ENCODE peak calls at places on chromosomes 5 and 9, in eight cellular contexts. G, B, N, U, K, Y, I and J are unnamed samples.
A peak's percentile ranks its signal among the peaks of the same experiment; 100 is the strongest.

GRCh38 chr9:72292184-72292787 is 72.7 kb downstream of the ZFAND5 start:
- DNase-seq in Y (no peak), G (no peak), B (no peak), I (peak; percentile 60), K (no peak), N (no peak), U (no peak), J (no peak)

GRCh38 chr9:1916676-1917075 is 98.5 kb upstream of the SMARCA2 start:
- DNase-seq in K (no peak), B (no peak), I (no peak), N (no peak), Y (no peak), U (no peak), G (no peak), J (no peak)

GRCh38 chr5:16574789-16575785 is 41.7 kb downstream of the RETREG1 start:
- DNase-seq in I (no peak), K (no peak), Y (peak; percentile 73), B (peak; percentile 79), G (no peak), U (no peak), N (no peak), J (no peak)

GRCh38 chr5:178330791-178331404 is 98.3 kb upstream of the PHYKPL start:
- DNase-seq in N (no peak), G (peak; percentile 55), U (no peak), I (no peak), K (peak; percentile 36), B (no peak), Y (peak; percentile 61), J (no peak)

GRCh38 chr5:10655041-10655685 is 91.3 kb downstream of the ANKRD33B start:
- DNase-seq in G (no peak), N (no peak), B (no peak), I (no peak), Y (no peak), K (no peak), U (no peak), J (no peak)

GRCh38 chr9:70409280-70409679 is 5.2 kb downstream of the KLF9 start:
- DNase-seq in B (no peak), Y (no peak), N (no peak), G (no peak), K (no peak), I (no peak), U (no peak), J (no peak)

GRCh38 chr5:73336366-73336765 is 112.2 kb downstream of the FOXD1 start:
- DNase-seq in Y (no peak), U (no peak), N (no peak), B (no peak), K (no peak), I (no peak), G (no peak), J (no peak)

GRCh38 chr9:86046930-86047341 is 52.4 kb downstream of the GOLM1 start:
- DNase-seq in U (no peak), Y (no peak), G (no peak), I (no peak), K (no peak), B (no peak), N (no peak), J (no peak)

GRCh38 chr9:119283118-119283794 is 86.0 kb downstream of the BRINP1 start:
- DNase-seq in N (no peak), I (peak; percentile 37), U (peak; percentile 52), Y (peak; percentile 58), G (no peak), K (peak; percentile 72), B (peak; percentile 89), J (no peak)

GRCh38 chr5:154826-155225 is 36.5 kb upstream of the LRRC14B start:
- DNase-seq in I (no peak), B (no peak), U (peak; percentile 30), K (peak; percentile 37), N (no peak), G (no peak), Y (no peak), J (no peak)

GRCh38 chr5:168334161-168335094 is 43.0 kb downstream of the WWC1 start:
- DNase-seq in K (peak; percentile 80), Y (no peak), B (peak; percentile 95), N (no peak), U (peak; percentile 87), I (peak; percentile 73), G (no peak), J (peak; percentile 17)

GRCh38 chr5:54844905-54845566 is 140.4 kb downstream of the ESM1 start:
- DNase-seq in B (no peak), I (peak; percentile 69), K (no peak), G (no peak), U (no peak), N (peak; percentile 38), Y (no peak), J (peak; percentile 6)

GRCh38 chr9:123604861-123605260 is 248.9 kb downstream of the CRB2 start:
- DNase-seq in B (no peak), U (no peak), K (no peak), G (no peak), N (no peak), I (no peak), Y (no peak), J (no peak)

GRCh38 chr9:109194157-109194556 is 27.1 kb upstream of the FRRS1L start:
- DNase-seq in K (no peak), G (no peak), U (no peak), Y (no peak), I (no peak), B (no peak), N (no peak), J (peak; percentile 35)

GRCh38 chr5:31913796-31914188 is 260.3 kb downstream of the GOLPH3 start:
- DNase-seq in N (no peak), B (no peak), G (no peak), I (no peak), U (no peak), K (no peak), Y (no peak), J (no peak)

GRCh38 chr5:36300927-36301540 is 668 bp downstream of the RANBP3L start:
- DNase-seq in K (no peak), U (no peak), B (no peak), Y (no peak), G (no peak), I (peak; percentile 18), N (no peak), J (no peak)

GRCh38 chr9:76127637-76128036 is 237.2 kb downstream of the PCSK5 start:
- DNase-seq in B (no peak), U (no peak), I (no peak), N (no peak), G (no peak), K (no peak), Y (no peak), J (no peak)

GRCh38 chr5:137649228-137649890 is 86.5 kb downstream of the KLHL3 start:
- DNase-seq in B (no peak), U (no peak), G (no peak), N (no peak), K (no peak), I (peak; percentile 54), Y (no peak), J (no peak)

GRCh38 chr5:125424851-125425250 is 678.4 kb upstream of the ZNF608 start:
- DNase-seq in B (no peak), Y (no peak), K (no peak), N (no peak), U (no peak), G (no peak), I (no peak), J (no peak)

GRCh38 chr5:28084069-28084468 is 1045.7 kb upstream of the CDH9 start:
- DNase-seq in N (no peak), B (peak; percentile 34), K (peak; percentile 59), Y (no peak), G (peak; percentile 48), U (no peak), I (no peak), J (no peak)

GRCh38 chr9:35482071-35482470 is 7.8 kb upstream of the RUSC2 start:
- DNase-seq in G (no peak), Y (no peak), U (no peak), B (no peak), I (no peak), K (no peak), N (no peak), J (no peak)

GRCh38 chr5:148072207-148072606 is 8.4 kb downstream of the SPINK5 start:
- DNase-seq in I (no peak), G (no peak), B (no peak), U (no peak), N (no peak), K (no peak), Y (no peak), J (no peak)
- H3K4me3 ChIP-seq in I (no peak overlapping the region), G (no peak overlapping the region), B (no peak overlapping the region), U (no peak overlapping the region), N (no peak overlapping the region), K (no peak overlapping the region), Y (no peak overlapping the region), J (no peak overlapping the region)

GRCh38 chr9:26888271-26888670 is 4.3 kb downstream of the CAAP1 start:
- DNase-seq in U (no peak), K (no peak), N (no peak), I (no peak), Y (no peak), G (no peak), B (no peak), J (no peak)

GRCh38 chr9:26893030-26893676 is 551 bp upstream of the CAAP1 start:
- DNase-seq in I (no peak), B (no peak), Y (no peak), N (no peak), G (no peak), U (no peak), K (no peak), J (peak; percentile 6)

GRCh38 chr9:26892251-26893029 is at the start of gene CAAP1:
- DNase-seq in U (peak; percentile 93), Y (peak; percentile 96), N (peak; percentile 88), I (peak; percentile 97), B (peak; percentile 96), G (peak; percentile 99), K (peak; percentile 98), J (peak; percentile 90)
- H3K4me3 ChIP-seq in U (peak within 1 kb of the TSS; percentile 99), Y (peak within 1 kb of the TSS; percentile 95), N (peak within 1 kb of the TSS; percentile 93), I (peak within 1 kb of the TSS; percentile 78), B (peak within 1 kb of the TSS; percentile 97), G (peak within 1 kb of the TSS; percentile 84), K (peak within 1 kb of the TSS; percentile 93), J (peak within 1 kb of the TSS; percentile 98)

GRCh38 chr9:4986783-4987182 is 1.7 kb downstream of the JAK2 start:
- DNase-seq in G (no peak), B (no peak), I (no peak), K (no peak), U (no peak), N (no peak), Y (no peak), J (no peak)
- H3K4me3 ChIP-seq in G (peak overlapping the region; percentile 98), B (peak overlapping the region; percentile 90), I (peak overlapping the region; percentile 87), K (peak overlapping the region; percentile 52), U (no peak overlapping the region), N (peak overlapping the region; percentile 44), Y (peak overlapping the region; percentile 78), J (peak overlapping the region; percentile 52)

DNA sequence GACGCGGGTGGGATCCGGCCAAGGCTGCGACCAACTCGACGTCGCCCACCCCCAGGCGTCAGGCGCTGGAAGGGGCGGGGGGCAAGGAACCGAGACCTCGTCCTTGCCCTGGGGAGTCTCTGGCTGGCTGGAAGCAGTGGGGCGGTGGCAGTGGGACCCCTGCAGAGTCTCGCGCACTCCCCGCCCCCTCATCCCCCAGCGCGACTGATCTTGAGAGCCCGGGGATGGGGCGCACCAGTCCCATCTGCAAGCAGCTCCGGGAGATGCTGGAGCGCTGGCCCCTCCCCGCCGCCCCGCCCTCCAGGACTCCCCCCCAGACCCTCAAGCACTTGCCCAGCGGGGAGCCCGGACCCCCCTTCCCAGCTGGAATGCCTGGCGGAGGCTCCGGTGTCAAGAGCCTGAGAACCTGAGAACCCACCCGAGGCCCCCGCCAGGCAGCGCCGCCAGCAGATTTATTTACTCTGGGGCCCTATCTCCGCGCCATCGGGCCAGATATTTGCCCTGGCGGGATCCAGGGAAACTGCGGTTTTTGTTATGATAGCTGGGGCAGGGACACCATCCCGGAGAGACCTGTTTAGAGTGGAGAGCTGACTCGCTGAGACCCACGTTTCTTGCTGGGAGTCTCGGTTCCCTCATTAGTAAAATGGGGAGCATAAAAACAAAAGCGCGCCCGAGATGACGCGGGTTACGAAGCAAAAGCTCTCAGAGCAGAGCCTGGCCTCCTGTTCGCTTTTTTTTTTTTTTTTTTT is 1.2 kb downstream of the PRRT1B start:
- DNase-seq in U (peak; percentile 87), B (peak; percentile 65), I (no peak), Y (no peak), K (no peak), N (no peak), G (no peak), J (no peak)
- H3K4me3 ChIP-seq in U (peak overlapping the region; percentile 33), B (peak overlapping the region; percentile 40), I (no peak overlapping the region), Y (peak overlapping the region; percentile 20), K (no peak overlapping the region), N (peak overlapping the region; percentile 53), G (no peak overlapping the region), J (no peak overlapping the region)